ENCODE peak calls at places on chromosomes 16 and 17, in five cellular contexts. One of them, this sample, is unnamed.

GRCh38 chr17:57215317-57215716 is 41.0 kb upstream of the MSI2 start:
- DNase-seq in dorsolateral prefrontal cortex: no peak
- DNase-seq in HFF-Myc: no peak
- DNase-seq in lower leg skin: no peak
- DNase-seq in H1: no peak
- DNase-seq in this sample: no peak

GRCh38 chr16:54281535-54282201 is 4.9 kb downstream of the IRX3 start:
- DNase-seq in HFF-Myc: no peak
- DNase-seq in dorsolateral prefrontal cortex: no peak
- DNase-seq in H1: no peak
- DNase-seq in lower leg skin: peak
- DNase-seq in this sample: no peak

GRCh38 chr16:66226762-66227161 is 139.7 kb upstream of the CDH5 start:
- DNase-seq in lower leg skin: peak
- DNase-seq in H1: no peak
- DNase-seq in dorsolateral prefrontal cortex: no peak
- DNase-seq in HFF-Myc: no peak
- DNase-seq in this sample: no peak

GRCh38 chr17:491086-492014 is 138.7 kb upstream of the RPH3AL start:
- DNase-seq in lower leg skin: peak
- DNase-seq in dorsolateral prefrontal cortex: peak
- DNase-seq in HFF-Myc: no peak
- DNase-seq in H1: no peak
- DNase-seq in this sample: no peak

GRCh38 chr16:80948886-80949502 is 57.7 kb downstream of the CMC2 start:
- DNase-seq in H1: no peak
- DNase-seq in lower leg skin: no peak
- DNase-seq in dorsolateral prefrontal cortex: peak
- DNase-seq in HFF-Myc: no peak
- DNase-seq in this sample: no peak

GRCh38 chr16:57041182-57042156 is 50.9 kb upstream of the CPNE2 start:
- DNase-seq in lower leg skin: no peak
- DNase-seq in HFF-Myc: no peak
- DNase-seq in H1: no peak
- DNase-seq in dorsolateral prefrontal cortex: no peak
- DNase-seq in this sample: no peak

GRCh38 chr16:22782299-22782698 is 31.7 kb upstream of the HS3ST2 start:
- DNase-seq in lower leg skin: no peak
- DNase-seq in HFF-Myc: no peak
- DNase-seq in dorsolateral prefrontal cortex: no peak
- DNase-seq in H1: no peak
- DNase-seq in this sample: no peak

GRCh38 chr17:15967706-15968399 is 22.9 kb downstream of the ADORA2B start:
- DNase-seq in HFF-Myc: no peak
- DNase-seq in dorsolateral prefrontal cortex: no peak
- DNase-seq in lower leg skin: no peak
- DNase-seq in H1: no peak
- DNase-seq in this sample: no peak

GRCh38 chr17:48348352-48348751 is 81.7 kb downstream of the SKAP1 start:
- DNase-seq in H1: no peak
- DNase-seq in dorsolateral prefrontal cortex: no peak
- DNase-seq in lower leg skin: no peak
- DNase-seq in HFF-Myc: no peak
- DNase-seq in this sample: no peak

GRCh38 chr16:87945351-87946042 is 5.7 kb upstream of the BANP start:
- DNase-seq in H1: no peak
- DNase-seq in dorsolateral prefrontal cortex: peak
- DNase-seq in lower leg skin: no peak
- DNase-seq in HFF-Myc: no peak
- DNase-seq in this sample: peak

GRCh38 chr16:2840914-2841313 is 10.8 kb downstream of the ZG16B start:
- DNase-seq in lower leg skin: no peak
- DNase-seq in HFF-Myc: no peak
- DNase-seq in dorsolateral prefrontal cortex: no peak
- DNase-seq in H1: no peak
- DNase-seq in this sample: no peak

GRCh38 chr17:77423589-77424451 is 283.1 kb downstream of the SEC14L1 start:
- DNase-seq in H1: no peak
- DNase-seq in HFF-Myc: no peak
- DNase-seq in dorsolateral prefrontal cortex: peak
- DNase-seq in lower leg skin: peak
- DNase-seq in this sample: peak

GRCh38 chr16:12539185-12539929 is 264.3 kb downstream of the CPPED1 start:
- DNase-seq in lower leg skin: no peak
- DNase-seq in HFF-Myc: peak
- DNase-seq in H1: no peak
- DNase-seq in dorsolateral prefrontal cortex: no peak
- DNase-seq in this sample: peak

GRCh38 chr16:86117756-86118155 is 218.8 kb downstream of the IRF8 start:
- DNase-seq in lower leg skin: peak
- DNase-seq in dorsolateral prefrontal cortex: no peak
- DNase-seq in H1: no peak
- DNase-seq in HFF-Myc: no peak
- DNase-seq in this sample: no peak

GRCh38 chr16:50671644-50672260 is 9.4 kb downstream of the SNX20 start:
- DNase-seq in dorsolateral prefrontal cortex: no peak
- DNase-seq in H1: no peak
- DNase-seq in lower leg skin: no peak
- DNase-seq in HFF-Myc: peak
- DNase-seq in this sample: no peak

GRCh38 chr17:32936157-32936893 is 8.4 kb downstream of the TMEM98 start:
- DNase-seq in dorsolateral prefrontal cortex: no peak
- DNase-seq in H1: no peak
- DNase-seq in HFF-Myc: no peak
- DNase-seq in lower leg skin: peak
- DNase-seq in this sample: no peak

GRCh38 chr17:31499771-31500554 is 108.5 kb downstream of the RAB11FIP4 start:
- DNase-seq in lower leg skin: no peak
- DNase-seq in H1: no peak
- DNase-seq in dorsolateral prefrontal cortex: peak
- DNase-seq in HFF-Myc: no peak
- DNase-seq in this sample: peak

GRCh38 chr17:12821376-12821940 is 32.2 kb downstream of the ARHGAP44 start:
- DNase-seq in H1: no peak
- DNase-seq in HFF-Myc: no peak
- DNase-seq in lower leg skin: no peak
- DNase-seq in dorsolateral prefrontal cortex: no peak
- DNase-seq in this sample: peak

GRCh38 chr17:27945333-27945616 is 52.1 kb upstream of the LYRM9 start:
- DNase-seq in H1: no peak
- DNase-seq in HFF-Myc: no peak
- DNase-seq in lower leg skin: no peak
- DNase-seq in dorsolateral prefrontal cortex: no peak
- DNase-seq in this sample: no peak

GRCh38 chr16:77480671-77481315 is 46.0 kb upstream of the ADAMTS18 start:
- DNase-seq in lower leg skin: no peak
- DNase-seq in dorsolateral prefrontal cortex: no peak
- DNase-seq in H1: no peak
- DNase-seq in HFF-Myc: no peak
- DNase-seq in this sample: no peak

GRCh38 chr17:69480197-69480596 is 65.7 kb downstream of the MAP2K6 start:
- DNase-seq in lower leg skin: no peak
- DNase-seq in H1: no peak
- DNase-seq in dorsolateral prefrontal cortex: no peak
- DNase-seq in HFF-Myc: no peak
- DNase-seq in this sample: peak

GRCh38 chr16:87598431-87598830 is 3.9 kb upstream of the JPH3 start:
- DNase-seq in H1: no peak
- DNase-seq in lower leg skin: no peak
- DNase-seq in dorsolateral prefrontal cortex: no peak
- DNase-seq in HFF-Myc: no peak
- DNase-seq in this sample: no peak

GRCh38 chr17:48871551-48872351 is 20.8 kb upstream of the ATP5MC1 start:
- DNase-seq in dorsolateral prefrontal cortex: no peak
- DNase-seq in HFF-Myc: no peak
- DNase-seq in lower leg skin: no peak
- DNase-seq in H1: no peak
- DNase-seq in this sample: no peak

GRCh38 chr17:62816282-62816839 is 8.2 kb upstream of the MARCHF10 start:
- DNase-seq in lower leg skin: no peak
- DNase-seq in dorsolateral prefrontal cortex: no peak
- DNase-seq in HFF-Myc: no peak
- DNase-seq in H1: no peak
- DNase-seq in this sample: no peak

GRCh38 chr16:88576307-88576706 is 6.1 kb downstream of the ZC3H18 start:
- DNase-seq in H1: no peak
- DNase-seq in dorsolateral prefrontal cortex: no peak
- DNase-seq in HFF-Myc: no peak
- DNase-seq in lower leg skin: no peak
- DNase-seq in this sample: no peak

GRCh38 chr16:69839798-69840409 is 77.8 kb downstream of the WWP2 start:
- DNase-seq in dorsolateral prefrontal cortex: peak
- DNase-seq in lower leg skin: no peak
- DNase-seq in H1: no peak
- DNase-seq in HFF-Myc: no peak
- DNase-seq in this sample: no peak

GRCh38 chr17:67152824-67153223 is 92.2 kb downstream of the HELZ start:
- DNase-seq in HFF-Myc: no peak
- DNase-seq in dorsolateral prefrontal cortex: no peak
- DNase-seq in H1: no peak
- DNase-seq in lower leg skin: no peak
- DNase-seq in this sample: no peak

GRCh38 chr17:17313350-17313991 is 10.3 kb downstream of the NT5M start:
- DNase-seq in dorsolateral prefrontal cortex: peak
- DNase-seq in lower leg skin: no peak
- DNase-seq in H1: peak
- DNase-seq in HFF-Myc: no peak
- DNase-seq in this sample: no peak

GRCh38 chr17:47644324-47644723 is 5.4 kb upstream of the KPNB1 start:
- DNase-seq in lower leg skin: peak
- DNase-seq in H1: no peak
- DNase-seq in dorsolateral prefrontal cortex: no peak
- DNase-seq in HFF-Myc: no peak
- DNase-seq in this sample: no peak

GRCh38 chr16:57615813-57616212 is 12.6 kb upstream of the ADGRG1 start:
- DNase-seq in lower leg skin: peak
- DNase-seq in dorsolateral prefrontal cortex: no peak
- DNase-seq in H1: no peak
- DNase-seq in HFF-Myc: no peak
- DNase-seq in this sample: no peak

GRCh38 chr16:57818377-57819055 is 16.2 kb upstream of the KIFC3 start:
- DNase-seq in dorsolateral prefrontal cortex: no peak
- DNase-seq in HFF-Myc: no peak
- DNase-seq in H1: no peak
- DNase-seq in lower leg skin: no peak
- DNase-seq in this sample: no peak

GRCh38 chr17:47705536-47706481 is 11.8 kb downstream of the TBKBP1 start:
- DNase-seq in H1: no peak
- DNase-seq in lower leg skin: no peak
- DNase-seq in dorsolateral prefrontal cortex: no peak
- DNase-seq in HFF-Myc: no peak
- DNase-seq in this sample: no peak

GRCh38 chr16:1708083-1708767 is 2.2 kb downstream of the MAPK8IP3 start:
- DNase-seq in lower leg skin: no peak
- DNase-seq in dorsolateral prefrontal cortex: no peak
- DNase-seq in HFF-Myc: no peak
- DNase-seq in H1: no peak
- DNase-seq in this sample: no peak
- H3K4me3 ChIP-seq in lower leg skin: no peak
- H3K4me3 ChIP-seq in dorsolateral prefrontal cortex: peak
- H3K4me3 ChIP-seq in HFF-Myc: peak
- H3K4me3 ChIP-seq in H1: no peak
- H3K4me3 ChIP-seq in this sample: no peak

GRCh38 chr17:40699880-40700279 is 3.7 kb downstream of the KRT24 start:
- DNase-seq in H1: no peak
- DNase-seq in dorsolateral prefrontal cortex: no peak
- DNase-seq in lower leg skin: no peak
- DNase-seq in HFF-Myc: no peak
- DNase-seq in this sample: no peak
- H3K4me3 ChIP-seq in H1: no peak
- H3K4me3 ChIP-seq in dorsolateral prefrontal cortex: no peak
- H3K4me3 ChIP-seq in lower leg skin: no peak
- H3K4me3 ChIP-seq in HFF-Myc: no peak
- H3K4me3 ChIP-seq in this sample: no peak

DNA sequence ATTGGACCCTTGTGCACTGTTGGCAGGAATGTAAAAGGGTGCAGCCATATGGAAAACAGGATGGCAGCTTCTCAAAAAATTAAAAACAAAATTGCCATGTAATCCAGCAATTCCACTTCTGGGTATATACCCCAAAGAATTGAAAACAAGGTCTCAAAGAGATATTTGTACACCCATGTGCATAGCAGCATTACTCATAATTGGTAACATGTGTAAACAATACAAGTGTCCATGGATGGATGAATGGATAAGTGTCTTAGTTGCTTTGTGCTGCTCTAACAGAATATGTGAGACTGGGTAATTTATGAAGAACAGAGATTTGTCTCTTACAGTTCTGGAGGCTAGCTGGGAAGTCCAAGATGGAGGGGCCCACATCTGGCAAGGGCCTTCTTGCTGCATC is 3.8 kb upstream of the RUNDC3A start:
- DNase-seq in dorsolateral prefrontal cortex: no peak
- DNase-seq in HFF-Myc: no peak
- DNase-seq in H1: no peak
- DNase-seq in lower leg skin: no peak
- DNase-seq in this sample: no peak
- H3K4me3 ChIP-seq in dorsolateral prefrontal cortex: no peak
- H3K4me3 ChIP-seq in HFF-Myc: no peak
- H3K4me3 ChIP-seq in H1: no peak
- H3K4me3 ChIP-seq in lower leg skin: no peak
- H3K4me3 ChIP-seq in this sample: no peak

DNA sequence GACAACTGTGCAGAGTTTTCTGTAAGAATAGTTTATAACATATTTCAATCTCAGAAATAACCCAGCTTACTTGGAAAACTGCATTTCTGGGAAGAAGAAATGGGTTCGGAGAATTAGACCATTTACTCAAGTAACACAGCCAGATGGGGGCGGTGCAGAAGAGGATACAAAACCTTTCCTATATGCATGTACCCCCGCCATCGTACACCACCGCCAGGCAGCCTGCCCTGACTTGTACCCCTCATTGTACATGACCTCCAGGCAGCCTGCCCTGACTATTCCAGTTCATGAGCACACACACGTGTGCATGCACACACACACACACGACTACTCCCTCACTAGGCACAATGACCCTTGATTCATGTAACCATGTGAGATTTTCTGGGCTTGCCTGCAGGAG is 154.0 kb downstream of the C16orf78 start:
- DNase-seq in HFF-Myc: no peak
- DNase-seq in H1: no peak
- DNase-seq in lower leg skin: no peak
- DNase-seq in dorsolateral prefrontal cortex: no peak
- DNase-seq in this sample: no peak
- H3K4me3 ChIP-seq in HFF-Myc: no peak
- H3K4me3 ChIP-seq in H1: no peak
- H3K4me3 ChIP-seq in lower leg skin: no peak
- H3K4me3 ChIP-seq in dorsolateral prefrontal cortex: no peak
- H3K4me3 ChIP-seq in this sample: no peak

GRCh38 chr17:39605492-39606433 is 2.0 kb downstream of the NEUROD2 start:
- DNase-seq in H1: no peak
- DNase-seq in lower leg skin: no peak
- DNase-seq in dorsolateral prefrontal cortex: no peak
- DNase-seq in HFF-Myc: no peak
- DNase-seq in this sample: no peak
- H3K4me3 ChIP-seq in H1: peak
- H3K4me3 ChIP-seq in lower leg skin: no peak
- H3K4me3 ChIP-seq in dorsolateral prefrontal cortex: peak
- H3K4me3 ChIP-seq in HFF-Myc: no peak
- H3K4me3 ChIP-seq in this sample: no peak